ENCODE peak calls at places on chromosomes 6 and 20, in five cellular contexts. One of them, this sample, is unnamed.

GRCh38 chr6:27205375-27206278 is 41.9 kb upstream of the PRSS16 start:
- DNase-seq in breast epithelium: no peak
- DNase-seq in body of pancreas: no peak
- DNase-seq in H1: no peak
- DNase-seq in transverse colon: no peak
- DNase-seq in this sample: no peak

GRCh38 chr6:32882879-32883250 is 28.9 kb downstream of the PSMB9 start:
- DNase-seq in H1: no peak
- DNase-seq in transverse colon: no peak
- DNase-seq in breast epithelium: no peak
- DNase-seq in body of pancreas: no peak
- DNase-seq in this sample: no peak

GRCh38 chr6:159102373-159103160 is 57.8 kb upstream of the TAGAP start:
- DNase-seq in transverse colon: no peak
- DNase-seq in H1: peak
- DNase-seq in breast epithelium: no peak
- DNase-seq in body of pancreas: no peak
- DNase-seq in this sample: no peak

GRCh38 chr6:166752928-166753721 is 126.1 kb upstream of the RPS6KA2 start:
- DNase-seq in H1: peak
- DNase-seq in breast epithelium: no peak
- DNase-seq in transverse colon: no peak
- DNase-seq in body of pancreas: no peak
- DNase-seq in this sample: no peak

GRCh38 chr6:144415014-144415413 is 129.9 kb downstream of the UTRN start:
- DNase-seq in breast epithelium: no peak
- DNase-seq in body of pancreas: no peak
- DNase-seq in H1: no peak
- DNase-seq in transverse colon: no peak
- DNase-seq in this sample: no peak

GRCh38 chr6:132713355-132714134 is at the start of gene VNN1:
- DNase-seq in H1: no peak
- DNase-seq in body of pancreas: no peak
- DNase-seq in transverse colon: peak
- DNase-seq in breast epithelium: no peak
- DNase-seq in this sample: peak

GRCh38 chr6:159646136-159646535 is 46.9 kb downstream of the SOD2 start:
- DNase-seq in breast epithelium: no peak
- DNase-seq in transverse colon: no peak
- DNase-seq in body of pancreas: no peak
- DNase-seq in H1: no peak
- DNase-seq in this sample: no peak

GRCh38 chr20:58109126-58109880 is 119.2 kb downstream of the ANKRD60 start:
- DNase-seq in transverse colon: no peak
- DNase-seq in body of pancreas: no peak
- DNase-seq in H1: no peak
- DNase-seq in breast epithelium: no peak
- DNase-seq in this sample: no peak

GRCh38 chr6:37359034-37359433 is 5.3 kb downstream of the RNF8 start:
- DNase-seq in breast epithelium: no peak
- DNase-seq in H1: no peak
- DNase-seq in transverse colon: no peak
- DNase-seq in body of pancreas: no peak
- DNase-seq in this sample: no peak

GRCh38 chr6:150491131-150491795 is 108.4 kb upstream of the PLEKHG1 start:
- DNase-seq in H1: no peak
- DNase-seq in breast epithelium: no peak
- DNase-seq in transverse colon: no peak
- DNase-seq in body of pancreas: no peak
- DNase-seq in this sample: no peak

GRCh38 chr6:106381223-106381622 is 20.7 kb downstream of the CRYBG1 start:
- DNase-seq in transverse colon: no peak
- DNase-seq in body of pancreas: no peak
- DNase-seq in H1: no peak
- DNase-seq in breast epithelium: no peak
- DNase-seq in this sample: no peak

GRCh38 chr6:34773906-34774305 is 16.6 kb downstream of the SNRPC start:
- DNase-seq in breast epithelium: no peak
- DNase-seq in transverse colon: no peak
- DNase-seq in H1: no peak
- DNase-seq in body of pancreas: no peak
- DNase-seq in this sample: no peak

GRCh38 chr6:26327450-26328264 is 37.3 kb upstream of the BTN3A2 start:
- DNase-seq in transverse colon: peak
- DNase-seq in H1: peak
- DNase-seq in breast epithelium: no peak
- DNase-seq in body of pancreas: no peak
- DNase-seq in this sample: no peak

GRCh38 chr6:159023893-159024292 is 20.9 kb downstream of the TAGAP start:
- DNase-seq in transverse colon: no peak
- DNase-seq in H1: no peak
- DNase-seq in body of pancreas: no peak
- DNase-seq in breast epithelium: no peak
- DNase-seq in this sample: no peak

GRCh38 chr6:44829811-44830210 is 442.3 kb downstream of the CDC5L start:
- DNase-seq in body of pancreas: no peak
- DNase-seq in transverse colon: no peak
- DNase-seq in H1: no peak
- DNase-seq in breast epithelium: no peak
- DNase-seq in this sample: no peak

GRCh38 chr20:2470051-2470431 is 548 bp downstream of the SNRPB start:
- DNase-seq in breast epithelium: peak
- DNase-seq in H1: no peak
- DNase-seq in transverse colon: peak
- DNase-seq in body of pancreas: peak
- DNase-seq in this sample: peak

GRCh38 chr20:53901064-53901463 is 169.3 kb downstream of the BCAS1 start:
- DNase-seq in body of pancreas: no peak
- DNase-seq in transverse colon: peak
- DNase-seq in breast epithelium: no peak
- DNase-seq in H1: no peak
- DNase-seq in this sample: no peak

GRCh38 chr6:87289571-87289970 is 32.8 kb upstream of the SMIM8 start:
- DNase-seq in breast epithelium: no peak
- DNase-seq in transverse colon: no peak
- DNase-seq in H1: no peak
- DNase-seq in body of pancreas: no peak
- DNase-seq in this sample: no peak

GRCh38 chr6:131755597-131755996 is 44.8 kb upstream of the CTAGE9 start:
- DNase-seq in H1: no peak
- DNase-seq in body of pancreas: no peak
- DNase-seq in breast epithelium: no peak
- DNase-seq in transverse colon: no peak
- DNase-seq in this sample: no peak

GRCh38 chr6:16437984-16438383 is 199.6 kb downstream of the GMPR start:
- DNase-seq in transverse colon: no peak
- DNase-seq in H1: no peak
- DNase-seq in breast epithelium: no peak
- DNase-seq in body of pancreas: no peak
- DNase-seq in this sample: peak

GRCh38 chr6:52532457-52532856 is 44.4 kb downstream of the TRAM2 start:
- DNase-seq in breast epithelium: no peak
- DNase-seq in transverse colon: no peak
- DNase-seq in body of pancreas: no peak
- DNase-seq in H1: no peak
- DNase-seq in this sample: no peak

GRCh38 chr6:15948930-15949900 is 179.7 kb upstream of the MYLIP start:
- DNase-seq in transverse colon: peak
- DNase-seq in H1: no peak
- DNase-seq in body of pancreas: peak
- DNase-seq in breast epithelium: no peak
- DNase-seq in this sample: no peak

GRCh38 chr6:2821554-2821953 is 20.1 kb downstream of the SERPINB1 start:
- DNase-seq in body of pancreas: no peak
- DNase-seq in H1: no peak
- DNase-seq in transverse colon: no peak
- DNase-seq in breast epithelium: no peak
- DNase-seq in this sample: no peak

GRCh38 chr6:159654483-159655098 is 38.5 kb downstream of the SOD2 start:
- DNase-seq in body of pancreas: no peak
- DNase-seq in breast epithelium: no peak
- DNase-seq in H1: no peak
- DNase-seq in transverse colon: no peak
- DNase-seq in this sample: no peak

GRCh38 chr6:73455865-73456629 is 4.0 kb upstream of the CGAS start:
- DNase-seq in breast epithelium: no peak
- DNase-seq in H1: no peak
- DNase-seq in transverse colon: no peak
- DNase-seq in body of pancreas: no peak
- DNase-seq in this sample: no peak

GRCh38 chr6:73451166-73452106 is 661 bp downstream of the CGAS start:
- DNase-seq in H1: peak
- DNase-seq in breast epithelium: no peak
- DNase-seq in body of pancreas: peak
- DNase-seq in transverse colon: peak
- DNase-seq in this sample: peak

GRCh38 chr6:73452107-73452461 is at the start of gene CGAS:
- DNase-seq in breast epithelium: peak
- DNase-seq in H1: no peak
- DNase-seq in body of pancreas: peak
- DNase-seq in transverse colon: peak
- DNase-seq in this sample: peak
- TF ChIP-seq POLR2A in breast epithelium: peak
- TF ChIP-seq POLR2A in H1: peak
- TF ChIP-seq POLR2A in body of pancreas: peak
- TF ChIP-seq POLR2A in transverse colon: no peak
- TF ChIP-seq POLR2A in this sample: peak

GRCh38 chr6:168533428-168533827 is 92.4 kb downstream of the SMOC2 start:
- DNase-seq in H1: no peak
- DNase-seq in transverse colon: no peak
- DNase-seq in breast epithelium: no peak
- DNase-seq in body of pancreas: peak
- DNase-seq in this sample: no peak
- H3K27ac ChIP-seq in H1: no peak
- H3K27ac ChIP-seq in transverse colon: no peak
- H3K27ac ChIP-seq in breast epithelium: peak
- H3K27ac ChIP-seq in body of pancreas: peak
- H3K27ac ChIP-seq in this sample: no peak

GRCh38 chr20:31476648-31477220 is 1.6 kb downstream of the REM1 start:
- DNase-seq in transverse colon: no peak
- DNase-seq in breast epithelium: no peak
- DNase-seq in H1: no peak
- DNase-seq in body of pancreas: no peak
- DNase-seq in this sample: no peak

GRCh38 chr20:31475032-31475431 is at the start of the genes DEFB124 and REM1:
- DNase-seq in breast epithelium: no peak
- DNase-seq in body of pancreas: no peak
- DNase-seq in transverse colon: no peak
- DNase-seq in H1: no peak
- DNase-seq in this sample: peak

GRCh38 chr20:31476313-31476623 is 1.2 kb downstream of the REM1 start:
- DNase-seq in body of pancreas: no peak
- DNase-seq in transverse colon: no peak
- DNase-seq in H1: no peak
- DNase-seq in breast epithelium: no peak
- DNase-seq in this sample: no peak

GRCh38 chr20:31474097-31474436 is 860 bp downstream of the DEFB124 start:
- DNase-seq in breast epithelium: no peak
- DNase-seq in body of pancreas: no peak
- DNase-seq in transverse colon: no peak
- DNase-seq in H1: no peak
- DNase-seq in this sample: no peak

DNA sequence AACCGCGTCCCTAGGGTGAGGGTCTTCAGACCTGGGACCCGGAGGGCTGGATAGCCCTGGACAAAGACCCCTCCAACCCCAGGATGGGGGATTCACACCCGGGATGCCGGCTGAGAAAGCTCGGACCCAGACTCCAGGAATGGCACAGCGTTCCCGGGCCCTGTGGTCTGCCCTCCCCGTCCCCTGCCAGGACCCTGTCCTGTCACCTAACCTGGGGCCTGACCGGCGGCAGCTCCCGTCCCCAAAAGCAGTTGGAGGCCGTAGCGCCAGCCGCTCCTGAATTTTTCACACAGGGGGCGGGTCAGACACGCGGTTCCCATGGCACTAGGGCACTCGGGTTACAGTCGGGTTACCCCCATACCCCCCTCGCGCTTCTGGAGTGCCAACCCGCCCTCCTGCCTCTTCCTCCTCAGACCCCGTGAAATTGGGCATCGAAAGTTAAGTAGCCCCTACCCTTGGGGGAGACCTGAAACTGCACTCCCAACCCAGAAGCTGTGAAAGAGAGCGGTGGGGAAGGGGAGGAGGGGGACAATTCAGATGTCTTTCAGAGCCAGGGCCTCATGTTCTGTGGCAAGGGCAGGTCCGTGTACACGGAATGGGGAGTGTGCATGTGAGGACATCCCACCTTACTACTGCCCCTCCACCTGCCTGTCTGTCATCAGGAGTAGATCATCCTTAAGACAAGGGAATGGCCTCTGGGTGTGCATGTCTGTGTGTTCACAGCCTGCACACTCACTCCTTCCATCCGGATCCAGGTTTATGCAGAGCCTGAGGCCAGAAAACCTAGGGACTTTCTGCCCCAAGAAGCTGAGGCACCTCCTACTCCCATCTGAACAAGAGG is 604 bp downstream of the REM1 start:
- DNase-seq in transverse colon: no peak
- DNase-seq in body of pancreas: no peak
- DNase-seq in H1: no peak
- DNase-seq in breast epithelium: no peak
- DNase-seq in this sample: no peak
- H3K4me3 ChIP-seq in transverse colon: peak
- H3K4me3 ChIP-seq in body of pancreas: no peak
- H3K4me3 ChIP-seq in H1: no peak
- H3K4me3 ChIP-seq in breast epithelium: peak
- H3K4me3 ChIP-seq in this sample: peak

GRCh38 chr20:21230686-21231085 is 72.4 kb upstream of the XRN2 start:
- DNase-seq in breast epithelium: no peak
- DNase-seq in body of pancreas: no peak
- DNase-seq in transverse colon: no peak
- DNase-seq in H1: no peak
- DNase-seq in this sample: no peak

GRCh38 chr20:21228511-21228910 is 74.6 kb upstream of the XRN2 start:
- DNase-seq in transverse colon: no peak
- DNase-seq in breast epithelium: no peak
- DNase-seq in H1: no peak
- DNase-seq in body of pancreas: no peak
- DNase-seq in this sample: no peak

GRCh38 chr20:21232546-21233280 is 70.4 kb upstream of the XRN2 start:
- DNase-seq in H1: no peak
- DNase-seq in body of pancreas: no peak
- DNase-seq in breast epithelium: no peak
- DNase-seq in transverse colon: no peak
- DNase-seq in this sample: no peak

GRCh38 chr20:21229163-21229562 is 74.0 kb upstream of the XRN2 start:
- DNase-seq in transverse colon: no peak
- DNase-seq in H1: no peak
- DNase-seq in body of pancreas: no peak
- DNase-seq in breast epithelium: no peak
- DNase-seq in this sample: no peak

DNA sequence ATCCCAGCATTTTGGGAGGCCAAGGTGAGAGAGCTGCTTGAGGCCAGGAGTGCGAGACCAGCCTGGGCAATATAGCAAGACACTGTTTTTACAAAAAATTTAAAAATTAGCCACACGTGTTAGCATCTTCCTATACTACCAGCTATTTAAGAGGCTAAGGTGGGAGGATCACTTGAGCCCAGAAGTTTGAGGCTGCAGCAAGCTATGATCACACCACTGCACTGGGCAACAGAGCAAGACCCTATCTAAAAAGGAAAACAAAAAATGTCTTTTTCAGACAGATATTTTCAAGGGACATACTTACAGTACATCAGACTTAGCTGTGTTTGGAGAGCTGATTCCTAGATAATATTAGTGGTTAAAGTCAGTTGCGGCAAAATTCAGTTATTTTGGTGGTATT is 72.9 kb upstream of the XRN2 start:
- DNase-seq in body of pancreas: no peak
- DNase-seq in H1: no peak
- DNase-seq in breast epithelium: no peak
- DNase-seq in transverse colon: no peak
- DNase-seq in this sample: no peak
- TF ChIP-seq POLR2A in body of pancreas: no peak
- TF ChIP-seq POLR2A in H1: no peak
- TF ChIP-seq POLR2A in breast epithelium: no peak
- TF ChIP-seq POLR2A in transverse colon: no peak
- TF ChIP-seq POLR2A in this sample: no peak

This sample was measured in heart left ventricle.